ENCODE peak calls at places on chromosomes 11 and 22, in five cellular contexts. A is uterus, W is fibroblast of villous mesenchyme, L is HCT116, K is BJ. M is an unnamed sample.

GRCh38 chr22:26512149-26512793 is at the start of gene TFIP11:
- DNase-seq in A (peak; percentile 93), W (peak; percentile 93), L (peak; percentile 87), K (peak; percentile 36), M (peak; percentile 86)

GRCh38 chr11:10476342-10476741 is 21.3 kb downstream of the AMPD3 start:
- DNase-seq in A (no peak), W (no peak), L (no peak), K (no peak), M (no peak)

GRCh38 chr11:27718346-27718852 is 18.1 kb upstream of the BDNF start:
- DNase-seq in A (no peak), W (peak; percentile 97), L (peak; percentile 73), K (peak; percentile 75), M (peak; percentile 99)

GRCh38 chr11:15735711-15736110 is 620.6 kb downstream of the SOX6 start:
- DNase-seq in A (no peak), W (no peak), L (no peak), K (no peak), M (no peak)

GRCh38 chr11:8018742-8019631 is 31.9 kb downstream of the EIF3F start:
- DNase-seq in A (peak; percentile 82), W (peak; percentile 62), L (no peak), K (no peak), M (peak; percentile 74)

GRCh38 chr11:84564180-84564866 is 1062.8 kb downstream of the DLG2 start:
- DNase-seq in A (peak; percentile 20), W (peak; percentile 44), L (peak; percentile 38), K (peak; percentile 4), M (peak; percentile 53)

GRCh38 chr11:91978747-91979146 is 245.9 kb upstream of the FAT3 start:
- DNase-seq in A (no peak), W (no peak), L (no peak), K (peak; percentile 26), M (peak; percentile 63)

GRCh38 chr11:22466809-22467208 is 128.6 kb downstream of the SLC17A6 start:
- DNase-seq in A (no peak), W (peak; percentile 37), L (peak; percentile 13), K (peak; percentile 68), M (peak; percentile 93)

GRCh38 chr11:62560566-62561103 is 13.1 kb downstream of the EEF1G start:
- DNase-seq in A (peak; percentile 92), W (peak; percentile 99), L (peak; percentile 92), K (peak; percentile 94), M (peak; percentile 99)

GRCh38 chr22:39242389-39242808 is 2.4 kb downstream of the PDGFB start:
- DNase-seq in A (no peak), W (no peak), L (no peak), K (no peak), M (no peak)

GRCh38 chr11:65700377-65700776 is 11.7 kb upstream of the KAT5 start:
- DNase-seq in A (no peak), W (no peak), L (no peak), K (no peak), M (peak; percentile 17)

GRCh38 chr22:47377926-47378560 is 615.6 kb downstream of the TBC1D22A start:
- DNase-seq in A (no peak), W (no peak), L (no peak), K (no peak), M (no peak)

GRCh38 chr22:30375312-30375849 is 11.8 kb downstream of the RNF215 start:
- DNase-seq in A (no peak), W (no peak), L (no peak), K (no peak), M (no peak)

GRCh38 chr11:73141309-73142127 is 600 bp downstream of the FCHSD2 start:
- DNase-seq in A (peak; percentile 72), W (peak; percentile 83), L (peak; percentile 13), K (no peak), M (peak; percentile 67)

GRCh38 chr11:45913514-45913913 is 4.2 kb downstream of the PEX16 start:
- DNase-seq in A (no peak), W (no peak), L (no peak), K (no peak), M (no peak)

GRCh38 chr11:119728226-119728626 is 774 bp downstream of the NECTIN1 start:
- DNase-seq in A (no peak), W (no peak), L (no peak), K (no peak), M (no peak)

GRCh38 chr11:126415128-126415527 is 59.6 kb downstream of the ST3GAL4 start:
- DNase-seq in A (peak; percentile 96), W (peak; percentile 68), L (no peak), K (no peak), M (peak; percentile 89)

GRCh38 chr11:820655-821512 is 2.2 kb downstream of the PNPLA2 start:
- DNase-seq in A (no peak), W (no peak), L (no peak), K (no peak), M (peak; percentile 81)

GRCh38 chr11:48063424-48063978 is 83.1 kb downstream of the PTPRJ start:
- DNase-seq in A (peak; percentile 28), W (peak; percentile 98), L (peak; percentile 13), K (peak; percentile 98), M (peak; percentile 98)

GRCh38 chr11:74754507-74755255 is 6.0 kb downstream of the RNF169 start:
- DNase-seq in A (no peak), W (peak; percentile 92), L (no peak), K (peak; percentile 89), M (peak; percentile 89)

GRCh38 chr22:27329471-27329870 is 472.1 kb downstream of the MN1 start:
- DNase-seq in A (no peak), W (no peak), L (no peak), K (no peak), M (no peak)

GRCh38 chr22:22394589-22394988 is 114.0 kb downstream of the ZNF280B start:
- DNase-seq in A (no peak), W (no peak), L (no peak), K (no peak), M (no peak)

GRCh38 chr11:129148487-129148886 is 43.6 kb downstream of the ARHGAP32 start:
- DNase-seq in A (no peak), W (no peak), L (no peak), K (no peak), M (no peak)

GRCh38 chr11:4826425-4826824 is 5.3 kb downstream of the OR51F2 start:
- DNase-seq in A (no peak), W (peak; percentile 1), L (no peak), K (no peak), M (peak; percentile 3)

GRCh38 chr11:72561856-72562255 is 112.4 kb downstream of the PDE2A start:
- DNase-seq in A (no peak), W (peak; percentile 92), L (no peak), K (no peak), M (no peak)

GRCh38 chr11:64266339-64266738 is 15.0 kb downstream of the PLCB3 start:
- DNase-seq in A (no peak), W (no peak), L (no peak), K (no peak), M (no peak)

GRCh38 chr11:46414466-46414796 is 22.9 kb upstream of the CHRM4 start:
- DNase-seq in A (no peak), W (no peak), L (no peak), K (no peak), M (no peak)

GRCh38 chr11:19673924-19674390 is 38.7 kb upstream of the NAV2 start:
- DNase-seq in A (peak; percentile 78), W (peak; percentile 45), L (no peak), K (no peak), M (peak; percentile 55)

GRCh38 chr11:64120951-64121569 is 44.9 kb downstream of the MACROD1 start:
- DNase-seq in A (no peak), W (peak; percentile 34), L (no peak), K (no peak), M (peak; percentile 38)

GRCh38 chr11:31968774-31969433 is 122.0 kb upstream of the RCN1 start:
- DNase-seq in A (peak; percentile 18), W (peak; percentile 42), L (no peak), K (no peak), M (peak; percentile 74)

GRCh38 chr11:129167315-129167714 is 24.8 kb downstream of the ARHGAP32 start:
- DNase-seq in A (no peak), W (no peak), L (no peak), K (no peak), M (no peak)

GRCh38 chr11:135019343-135019742 is 607.3 kb upstream of the B3GAT1 start:
- DNase-seq in A (no peak), W (no peak), L (no peak), K (no peak), M (no peak)

GRCh38 chr22:46800102-46800857 is 37.8 kb downstream of the TBC1D22A start:
- DNase-seq in A (no peak), W (no peak), L (no peak), K (no peak), M (no peak)

GRCh38 chr11:36684840-36685800 is 87.1 kb upstream of the RAG2 start:
- DNase-seq in A (no peak), W (no peak), L (no peak), K (no peak), M (no peak)

GRCh38 chr11:34155759-34156062 is 50.3 kb downstream of the NAT10 start:
- DNase-seq in A (no peak), W (no peak), L (no peak), K (no peak), M (no peak)
- H3K4me3 ChIP-seq in A (no peak overlapping the region), W (no peak overlapping the region), L (no peak overlapping the region), K (no peak overlapping the region), M (no peak overlapping the region)

DNA sequence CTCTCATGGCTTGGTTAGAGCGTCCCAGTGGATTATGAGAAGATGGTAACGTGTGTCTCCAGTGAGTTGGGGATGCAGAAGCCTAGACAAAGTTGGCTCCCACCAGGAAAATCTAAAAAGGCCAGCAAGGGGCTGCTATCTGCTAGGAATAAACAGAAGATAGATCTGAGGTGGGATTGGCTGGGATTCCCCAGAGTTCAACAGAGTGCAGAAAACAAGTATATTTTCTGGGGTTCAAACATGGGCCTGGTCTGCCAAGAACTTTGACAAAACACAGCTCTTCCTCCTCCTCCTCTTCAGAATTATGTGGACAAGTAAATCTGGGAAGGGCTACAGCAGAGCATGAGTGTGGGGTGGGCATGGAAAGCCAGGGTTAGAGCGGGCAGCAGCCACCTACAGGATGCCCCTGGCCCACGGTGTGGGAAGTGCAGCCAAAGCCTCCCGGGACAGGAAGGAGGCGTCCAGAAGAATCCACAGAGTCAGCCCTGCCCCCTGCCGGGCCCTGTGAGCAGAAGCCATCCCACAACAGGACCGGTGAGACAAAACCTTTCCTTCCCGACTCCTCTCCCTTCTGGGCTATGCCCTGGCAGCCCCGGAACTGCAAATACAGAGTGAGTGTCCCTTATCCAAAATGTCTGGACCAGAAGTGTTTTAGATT is 67.1 kb downstream of the CD82 start:
- DNase-seq in A (no peak), W (peak; percentile 29), L (peak; percentile 45), K (no peak), M (no peak)
- TF ChIP-seq CTCF in A (peak; percentile 28), W (peak; percentile 58), L (peak; percentile 48), K (peak; percentile 23), M (peak; percentile 23)

GRCh38 chr22:37419370-37419915 is 7.8 kb downstream of the ELFN2 start:
- DNase-seq in A (no peak), W (no peak), L (no peak), K (no peak), M (no peak)
- H3K4me3 ChIP-seq in A (no peak overlapping the region), W (peak overlapping the region; percentile 51), L (no peak overlapping the region), K (no peak overlapping the region), M (peak overlapping the region; percentile 27)

GRCh38 chr22:25134028-25134427 is 65.6 kb upstream of the CRYBB3 start:
- DNase-seq in A (no peak), W (no peak), L (no peak), K (no peak), M (no peak)

GRCh38 chr22:25130462-25130861 is 69.2 kb upstream of the CRYBB3 start:
- DNase-seq in A (no peak), W (no peak), L (no peak), K (no peak), M (no peak)

GRCh38 chr22:25127274-25127673 is 72.4 kb upstream of the CRYBB3 start:
- DNase-seq in A (no peak), W (no peak), L (no peak), K (no peak), M (no peak)

GRCh38 chr22:25134451-25134850 is 65.2 kb upstream of the CRYBB3 start:
- DNase-seq in A (no peak), W (no peak), L (no peak), K (no peak), M (no peak)

GRCh38 chr22:25131198-25131887 is 68.3 kb upstream of the CRYBB3 start:
- DNase-seq in A (no peak), W (no peak), L (no peak), K (no peak), M (no peak)
- TF ChIP-seq CTCF in A (no peak), W (no peak), L (no peak), K (no peak), M (no peak)